ENCODE peak calls at places on chromosomes 1 and 21, in four cellular contexts. W, E, Z and D are unnamed samples.

GRCh38 chr1:207088731-207089626 is at the start of gene C4BPB:
- DNase-seq in W (peak), E (no peak), Z (no peak), D (no peak)

GRCh38 chr21:45381865-45382697 is 22.9 kb upstream of the COL18A1 start:
- DNase-seq in Z (no peak), E (no peak), W (no peak), D (no peak)

GRCh38 chr1:27153549-27153886 is 1.4 kb downstream of the SLC9A1 start:
- DNase-seq in Z (no peak), W (peak), E (no peak), D (peak)

GRCh38 chr21:27275294-27275927 is 308.5 kb upstream of the ADAMTS5 start:
- DNase-seq in W (no peak), Z (no peak), E (no peak), D (no peak)

GRCh38 chr21:45911806-45912325 is 69.7 kb upstream of the COL6A1 start:
- DNase-seq in E (no peak), Z (no peak), W (no peak), D (no peak)

GRCh38 chr21:29697555-29698193 is 242.1 kb downstream of the GRIK1 start:
- DNase-seq in W (no peak), E (no peak), Z (no peak), D (no peak)

GRCh38 chr1:36583980-36584805 is 101.5 kb upstream of the CSF3R start:
- DNase-seq in W (no peak), E (no peak), Z (no peak), D (no peak)

GRCh38 chr1:173477286-173478098 is at the start of gene PRDX6:
- DNase-seq in W (peak), E (peak), Z (peak), D (peak)

GRCh38 chr1:17967623-17968022 is 140.0 kb upstream of the IGSF21 start:
- DNase-seq in W (no peak), E (no peak), Z (no peak), D (no peak)

GRCh38 chr1:29767769-29768425 is 531.6 kb downstream of the PTPRU start:
- DNase-seq in W (peak), E (no peak), Z (no peak), D (no peak)

GRCh38 chr1:164726235-164726634 is 167.3 kb downstream of the PBX1 start:
- DNase-seq in E (no peak), W (no peak), Z (no peak), D (no peak)

GRCh38 chr1:218209351-218209861 is 75.7 kb upstream of the RRP15 start:
- DNase-seq in W (no peak), Z (no peak), E (no peak), D (no peak)

GRCh38 chr1:231857609-231858008 is 231.0 kb downstream of the DISC1 start:
- DNase-seq in E (no peak), Z (no peak), W (no peak), D (no peak)

GRCh38 chr21:35256468-35256988 is 207.4 kb upstream of the RUNX1 start:
- DNase-seq in Z (no peak), E (peak), W (peak), D (no peak)